ENCODE peak calls at places on chromosomes 5 and 9, in four cellular contexts. M is transverse colon, I is B cell, R is ELF-1. Y is an unnamed sample.

GRCh38 chr5:96189028-96189826 is 227.6 kb upstream of the ELL2 start:
- DNase-seq in M (no peak), I (no peak), R (no peak), Y (no peak)

GRCh38 chr5:149936700-149937091 is 7.9 kb downstream of the PDE6A start:
- DNase-seq in M (no peak), I (no peak), R (no peak), Y (no peak)

GRCh38 chr9:137607141-137607857 is 1.8 kb downstream of the ARRDC1 start:
- DNase-seq in M (no peak), I (no peak), R (peak), Y (no peak)

GRCh38 chr9:116447914-116448313 is 239.2 kb upstream of the TRIM32 start:
- DNase-seq in M (no peak), I (no peak), R (peak), Y (no peak)

GRCh38 chr9:32487981-32488380 is 38.0 kb downstream of the RIGI start:
- DNase-seq in M (no peak), I (no peak), R (no peak), Y (no peak)

GRCh38 chr5:57445715-57446037 is 36.9 kb downstream of the ACTBL2 start:
- DNase-seq in M (no peak), I (no peak), R (no peak), Y (no peak)

GRCh38 chr9:83583151-83584014 is 39.6 kb upstream of the IDNK start:
- DNase-seq in M (peak), I (peak), R (peak), Y (no peak)

GRCh38 chr5:151383011-151383410 is 35.7 kb upstream of the SLC36A2 start:
- DNase-seq in M (no peak), I (no peak), R (no peak), Y (no peak)

GRCh38 chr5:78641060-78641474 is 7.5 kb downstream of the LHFPL2 start:
- DNase-seq in M (no peak), I (no peak), R (no peak), Y (no peak)

GRCh38 chr9:94011134-94011533 is 56.0 kb upstream of the BARX1 start:
- DNase-seq in M (peak), I (no peak), R (no peak), Y (no peak)

GRCh38 chr9:93905473-93906133 is 49.6 kb downstream of the BARX1 start:
- DNase-seq in M (no peak), I (no peak), R (no peak), Y (no peak)

GRCh38 chr5:131514316-131515275 is 120.4 kb downstream of the RAPGEF6 start:
- DNase-seq in M (no peak), I (no peak), R (no peak), Y (no peak)

GRCh38 chr9:117097761-117098160 is 317.1 kb downstream of the ASTN2 start:
- DNase-seq in M (no peak), I (no peak), R (no peak), Y (no peak)

GRCh38 chr9:133202145-133202513 is 6.9 kb downstream of the OBP2B start:
- DNase-seq in M (no peak), I (no peak), R (no peak), Y (no peak)

GRCh38 chr5:160082589-160082988 is 36.7 kb downstream of the PWWP2A start:
- DNase-seq in M (no peak), I (no peak), R (no peak), Y (no peak)

GRCh38 chr9:92729735-92730155 is 34.9 kb downstream of the BICD2 start:
- DNase-seq in M (no peak), I (peak), R (no peak), Y (no peak)

GRCh38 chr5:10265245-10266109 is 15.4 kb downstream of the CCT5 start:
- DNase-seq in M (no peak), I (no peak), R (no peak), Y (no peak)

GRCh38 chr9:672833-673232 is 168.7 kb upstream of the DMRT1 start:
- DNase-seq in M (no peak), I (no peak), R (no peak), Y (no peak)

GRCh38 chr9:133323211-133323610 is 12.8 kb downstream of the SURF6 start:
- DNase-seq in M (no peak), I (no peak), R (no peak), Y (no peak)

GRCh38 chr5:120532835-120533234 is 68.7 kb downstream of the PRR16 start:
- DNase-seq in M (no peak), I (no peak), R (peak), Y (no peak)

GRCh38 chr5:10031817-10032216 is 217.9 kb downstream of the ATPSCKMT start:
- DNase-seq in M (no peak), I (no peak), R (no peak), Y (no peak)

GRCh38 chr5:72067682-72068470 is 39.4 kb upstream of the MAP1B start:
- DNase-seq in M (no peak), I (no peak), R (peak), Y (no peak)

GRCh38 chr5:32222723-32223470 is 48.8 kb upstream of the GOLPH3 start:
- DNase-seq in M (no peak), I (no peak), R (no peak), Y (no peak)

GRCh38 chr9:16482764-16483163 is 387.7 kb downstream of the BNC2 start:
- DNase-seq in M (no peak), I (no peak), R (no peak), Y (no peak)

GRCh38 chr5:14420136-14420808 is 161.3 kb upstream of the OTULINL start:
- DNase-seq in M (no peak), I (no peak), R (no peak), Y (no peak)

GRCh38 chr9:108142504-108143201 is 653.1 kb upstream of the KLF4 start:
- DNase-seq in M (peak), I (no peak), R (peak), Y (no peak)

GRCh38 chr5:74103131-74104023 is 477.4 kb downstream of the ARHGEF28 start:
- DNase-seq in M (no peak), I (no peak), R (no peak), Y (no peak)

GRCh38 chr5:72540759-72541438 is 33.7 kb upstream of the ZNF366 start:
- DNase-seq in M (no peak), I (no peak), R (no peak), Y (no peak)

GRCh38 chr5:145915970-145916638 is 20.3 kb upstream of the SH3RF2 start:
- DNase-seq in M (no peak), I (no peak), R (no peak), Y (no peak)

GRCh38 chr5:153498516-153498915 is 8.0 kb downstream of the GRIA1 start:
- DNase-seq in M (no peak), I (no peak), R (no peak), Y (no peak)

GRCh38 chr9:27460225-27461023 is 63.7 kb upstream of the IFNK start:
- DNase-seq in M (no peak), I (peak), R (no peak), Y (no peak)

GRCh38 chr5:135466178-135467050 is 14.3 kb upstream of the TIFAB start:
- DNase-seq in M (peak), I (peak), R (peak), Y (peak)

GRCh38 chr9:83544002-83544698 is 5.9 kb upstream of the FRMD3 start:
- DNase-seq in M (peak), I (no peak), R (peak), Y (no peak)

GRCh38 chr5:119386945-119387344 is 31.1 kb downstream of the TNFAIP8 start:
- DNase-seq in M (no peak), I (no peak), R (no peak), Y (no peak)

GRCh38 chr5:36060516-36060885 is 6.2 kb downstream of the UGT3A2 start:
- DNase-seq in M (no peak), I (no peak), R (no peak), Y (no peak)

GRCh38 chr5:170286532-170286931 is 11.0 kb downstream of the LCP2 start:
- DNase-seq in M (no peak), I (no peak), R (no peak), Y (no peak)